ENCODE peak calls at places on chromosomes 12 and 14, in nine cellular contexts. Y, L, G, R, M, P, F, E and C are unnamed samples.

GRCh38 chr12:14936224-14936861 is 2.0 kb downstream of the ERP27 start:
- DNase-seq in Y (no peak), L (peak), G (no peak), R (no peak), M (no peak), P (no peak), F (no peak), E (no peak), C (no peak)

GRCh38 chr14:89600950-89601826 is 184.2 kb upstream of the FOXN3 start:
- DNase-seq in Y (no peak), L (no peak), G (no peak), R (no peak), M (no peak), P (no peak), F (no peak), E (no peak), C (no peak)

GRCh38 chr14:31021576-31021949 is 3.9 kb upstream of the AP4S1 start:
- DNase-seq in Y (no peak), L (no peak), G (no peak), R (no peak), M (no peak), P (no peak), F (no peak), E (no peak), C (no peak)

GRCh38 chr12:111842556-111843396 is 748 bp downstream of the MAPKAPK5 start:
- DNase-seq in Y (peak), L (peak), G (peak), R (no peak), M (no peak), P (no peak), F (no peak), E (no peak), C (no peak)

GRCh38 chr14:78524766-78525165 is 354.6 kb downstream of the NRXN3 start:
- DNase-seq in Y (no peak), L (peak), G (no peak), R (no peak), M (no peak), P (no peak), F (no peak), E (no peak), C (no peak)

GRCh38 chr12:61574339-61574738 is 685.9 kb upstream of the USP15 start:
- DNase-seq in Y (no peak), L (no peak), G (no peak), R (no peak), M (no peak), P (no peak), F (no peak), E (no peak), C (no peak)

GRCh38 chr12:118188690-118189371 is 52.9 kb downstream of the PEBP1 start:
- DNase-seq in Y (no peak), L (no peak), G (no peak), R (peak), M (peak), P (peak), F (no peak), E (peak), C (peak)

GRCh38 chr12:96140110-96140509 is 54.1 kb upstream of the ELK3 start:
- DNase-seq in Y (no peak), L (no peak), G (peak), R (no peak), M (no peak), P (no peak), F (no peak), E (no peak), C (no peak)

GRCh38 chr12:52993558-52993869 is 12.7 kb upstream of the EIF4B start:
- DNase-seq in Y (no peak), L (no peak), G (no peak), R (no peak), M (no peak), P (no peak), F (no peak), E (no peak), C (no peak)

GRCh38 chr12:48811454-48812090 is 6.7 kb upstream of the CACNB3 start:
- DNase-seq in Y (no peak), L (no peak), G (no peak), R (no peak), M (no peak), P (no peak), F (no peak), E (no peak), C (no peak)

GRCh38 chr14:68800361-68800760 is 7.5 kb upstream of the ZFP36L1 start:
- DNase-seq in Y (no peak), L (no peak), G (no peak), R (no peak), M (no peak), P (peak), F (no peak), E (no peak), C (no peak)

GRCh38 chr12:71725011-71725410 is 29.7 kb upstream of the RAB21 start:
- DNase-seq in Y (no peak), L (no peak), G (no peak), R (no peak), M (no peak), P (no peak), F (no peak), E (no peak), C (no peak)

GRCh38 chr12:62893276-62893675 is 41.7 kb downstream of the PPM1H start:
- DNase-seq in Y (no peak), L (no peak), G (no peak), R (no peak), M (no peak), P (no peak), F (no peak), E (no peak), C (no peak)

GRCh38 chr12:1546931-1547640 is 47.3 kb downstream of the FBXL14 start:
- DNase-seq in Y (no peak), L (no peak), G (no peak), R (no peak), M (no peak), P (no peak), F (peak), E (no peak), C (no peak)

GRCh38 chr14:95961481-95961880 is 77.7 kb upstream of the C14orf132 start:
- DNase-seq in Y (no peak), L (no peak), G (no peak), R (no peak), M (no peak), P (no peak), F (no peak), E (no peak), C (no peak)

GRCh38 chr14:91369628-91370445 is 47.8 kb downstream of the CCDC88C start:
- DNase-seq in Y (no peak), L (no peak), G (no peak), R (no peak), M (no peak), P (no peak), F (no peak), E (no peak), C (no peak)
- H3K4me3 ChIP-seq in Y (no peak), L (no peak), G (no peak), R (no peak), M (no peak), P (no peak), F (peak), E (no peak), C (no peak)

GRCh38 chr12:6697584-6698351 is 2.8 kb downstream of the PIANP start:
- DNase-seq in Y (peak), L (peak), G (peak), R (no peak), M (no peak), P (peak), F (peak), E (peak), C (peak)
- TF ChIP-seq CTCF in Y (peak), L (peak), G (peak), R (no peak), M (peak), P (peak), F (peak), E (peak), C (peak)

DNA sequence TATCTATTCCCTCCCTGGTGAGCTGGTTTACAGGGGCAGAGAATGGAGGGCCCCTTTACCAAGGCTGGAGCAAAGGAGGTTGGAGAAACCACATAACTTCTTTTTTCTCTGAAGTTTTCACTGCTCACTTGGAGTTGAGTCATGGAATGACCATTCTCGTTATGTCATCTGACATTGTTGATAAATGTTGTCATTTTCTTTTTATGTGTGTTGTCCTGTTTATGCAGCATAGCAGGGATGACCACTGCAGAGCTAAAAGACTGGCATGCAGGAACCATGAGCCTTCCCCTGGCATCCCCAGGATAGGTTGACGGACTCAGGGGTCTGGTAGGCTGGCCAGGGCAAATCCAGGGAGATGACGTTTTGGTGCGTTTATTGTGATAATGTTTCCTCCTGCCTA is 256.9 kb upstream of the DDHD1 start:
- DNase-seq in Y (no peak), L (no peak), G (no peak), R (no peak), M (no peak), P (no peak), F (no peak), E (no peak), C (no peak)
- H3K27ac ChIP-seq in Y (no peak), L (no peak), G (no peak), R (no peak), M (no peak), P (no peak), F (no peak), E (no peak), C (no peak)

GRCh38 chr12:47102406-47102805 is 22.6 kb upstream of the AMIGO2 start:
- DNase-seq in Y (no peak), L (no peak), G (no peak), R (no peak), M (no peak), P (no peak), F (no peak), E (no peak), C (no peak)
- H3K4me3 ChIP-seq in Y (no peak), L (no peak), G (no peak), R (no peak), M (no peak), P (no peak), F (no peak), E (no peak), C (no peak)

GRCh38 chr12:115891551-115891950 is 385.9 kb downstream of the MED13L start:
- DNase-seq in Y (no peak), L (peak), G (no peak), R (no peak), M (no peak), P (no peak), F (no peak), E (no peak), C (no peak)

GRCh38 chr12:115898670-115899069 is 378.8 kb downstream of the MED13L start:
- DNase-seq in Y (no peak), L (no peak), G (no peak), R (no peak), M (no peak), P (no peak), F (no peak), E (no peak), C (no peak)

GRCh38 chr12:115897718-115898117 is 379.8 kb downstream of the MED13L start:
- DNase-seq in Y (no peak), L (no peak), G (no peak), R (no peak), M (no peak), P (no peak), F (no peak), E (no peak), C (no peak)

GRCh38 chr12:115895247-115895646 is 382.2 kb downstream of the MED13L start:
- DNase-seq in Y (no peak), L (no peak), G (no peak), R (no peak), M (no peak), P (no peak), F (no peak), E (no peak), C (no peak)
- TF ChIP-seq CTCF in Y (no peak), L (peak), G (no peak), R (no peak), M (peak), P (peak), F (peak), E (peak), C (peak)

GRCh38 chr14:105414456-105415371 is 4.9 kb upstream of the MTA1 start:
- DNase-seq in Y (peak), L (peak), G (peak), R (peak), M (peak), P (peak), F (no peak), E (peak), C (peak)
- H3K27ac ChIP-seq in Y (peak), L (no peak), G (no peak), R (peak), M (peak), P (peak), F (no peak), E (peak), C (no peak)